ENCODE peak calls at places on chromosomes 3 and 15, in nine cellular contexts. F, E, A, Z, X, P, I, V and H are unnamed samples.

GRCh38 chr15:80695099-80695910 is at the start of gene ABHD17C:
- DNase-seq in F (peak), E (peak), A (peak), Z (peak), X (peak), P (peak), I (peak), V (no peak), H (peak)

GRCh38 chr3:127455541-127456450 is 134.7 kb downstream of the TPRA1 start:
- DNase-seq in F (peak), E (peak), A (peak), Z (peak), X (peak), P (peak), I (peak), V (no peak), H (no peak)

GRCh38 chr15:46416544-46416943 is 781.7 kb downstream of the SQOR start:
- DNase-seq in F (no peak), E (no peak), A (peak), Z (no peak), X (no peak), P (no peak), I (no peak), V (no peak), H (no peak)

GRCh38 chr3:155202626-155203025 is 90.9 kb downstream of the STRIT1 start:
- DNase-seq in F (no peak), E (no peak), A (peak), Z (no peak), X (no peak), P (no peak), I (no peak), V (no peak), H (no peak)

GRCh38 chr3:128369106-128369708 is 97.5 kb downstream of the DNAJB8 start:
- DNase-seq in F (no peak), E (no peak), A (no peak), Z (no peak), X (no peak), P (no peak), I (no peak), V (no peak), H (no peak)

GRCh38 chr3:10198761-10199688 is 34.3 kb downstream of the IRAK2 start:
- DNase-seq in F (no peak), E (peak), A (peak), Z (peak), X (peak), P (no peak), I (peak), V (peak), H (peak)

GRCh38 chr15:67241132-67241855 is 13.2 kb downstream of the AAGAB start:
- DNase-seq in F (no peak), E (peak), A (no peak), Z (no peak), X (no peak), P (no peak), I (peak), V (no peak), H (no peak)

GRCh38 chr3:71243230-71243629 is 340.3 kb downstream of the FOXP1 start:
- DNase-seq in F (no peak), E (no peak), A (no peak), Z (no peak), X (no peak), P (no peak), I (no peak), V (no peak), H (no peak)

GRCh38 chr15:31498756-31499155 is 172.1 kb downstream of the KLF13 start:
- DNase-seq in F (no peak), E (no peak), A (no peak), Z (no peak), X (no peak), P (no peak), I (no peak), V (no peak), H (no peak)

GRCh38 chr3:141686477-141687280 is 51.4 kb upstream of the RNF7 start:
- DNase-seq in F (no peak), E (no peak), A (peak), Z (no peak), X (peak), P (peak), I (peak), V (peak), H (no peak)

GRCh38 chr3:67601919-67602608 is 52.3 kb downstream of the SUCLG2 start:
- DNase-seq in F (no peak), E (no peak), A (no peak), Z (no peak), X (no peak), P (no peak), I (no peak), V (no peak), H (no peak)

GRCh38 chr3:30951806-30952205 is 57.3 kb upstream of the GADL1 start:
- DNase-seq in F (no peak), E (no peak), A (no peak), Z (no peak), X (no peak), P (no peak), I (no peak), V (no peak), H (no peak)

GRCh38 chr3:141123677-141124410 is 72.7 kb downstream of the SPSB4 start:
- DNase-seq in F (peak), E (no peak), A (no peak), Z (no peak), X (no peak), P (no peak), I (no peak), V (no peak), H (no peak)

GRCh38 chr15:71325461-71325860 is 210.2 kb downstream of the THSD4 start:
- DNase-seq in F (no peak), E (no peak), A (peak), Z (no peak), X (no peak), P (no peak), I (no peak), V (no peak), H (no peak)

GRCh38 chr3:28476194-28476593 is 127.6 kb upstream of the AZI2 start:
- DNase-seq in F (peak), E (peak), A (peak), Z (no peak), X (no peak), P (no peak), I (no peak), V (peak), H (no peak)

GRCh38 chr3:8856721-8857120 is 87.3 kb upstream of the OXTR start:
- DNase-seq in F (no peak), E (no peak), A (no peak), Z (no peak), X (no peak), P (no peak), I (no peak), V (no peak), H (no peak)

GRCh38 chr3:69855436-69856162 is 116.3 kb downstream of the MITF start:
- DNase-seq in F (peak), E (no peak), A (peak), Z (no peak), X (no peak), P (no peak), I (no peak), V (no peak), H (no peak)

GRCh38 chr15:58465866-58466517 is 34.2 kb downstream of the LIPC start:
- DNase-seq in F (no peak), E (no peak), A (no peak), Z (no peak), X (no peak), P (no peak), I (no peak), V (no peak), H (no peak)

GRCh38 chr3:52162250-52162872 is 8.1 kb upstream of the POC1A start:
- DNase-seq in F (no peak), E (no peak), A (no peak), Z (no peak), X (no peak), P (peak), I (no peak), V (no peak), H (no peak)

GRCh38 chr15:38536201-38536676 is 28.4 kb downstream of the RASGRP1 start:
- DNase-seq in F (no peak), E (no peak), A (peak), Z (no peak), X (no peak), P (peak), I (no peak), V (peak), H (no peak)

GRCh38 chr15:82081904-82082810 is 36.3 kb upstream of the MEX3B start:
- DNase-seq in F (no peak), E (no peak), A (peak), Z (no peak), X (no peak), P (no peak), I (no peak), V (peak), H (no peak)

GRCh38 chr3:164460851-164461250 is 617.4 kb downstream of the SI start:
- DNase-seq in F (no peak), E (no peak), A (peak), Z (no peak), X (no peak), P (no peak), I (no peak), V (no peak), H (no peak)

GRCh38 chr3:106435899-106436453 is 567.2 kb upstream of the CBLB start:
- DNase-seq in F (no peak), E (no peak), A (no peak), Z (no peak), X (no peak), P (no peak), I (no peak), V (no peak), H (no peak)
- TF ChIP-seq CTCF in F (no peak), E (no peak), A (no peak), Z (no peak), X (no peak), P (no peak), I (no peak), V (no peak), H (peak)

GRCh38 chr3:32004111-32004790 is 22.7 kb downstream of the ZNF860 start:
- DNase-seq in F (no peak), E (no peak), A (no peak), Z (no peak), X (no peak), P (no peak), I (no peak), V (no peak), H (no peak)
- TF ChIP-seq CTCF in F (no peak), E (no peak), A (no peak), Z (no peak), X (no peak), P (no peak), I (no peak), V (peak), H (no peak)

GRCh38 chr3:186220886-186221285 is 112.0 kb upstream of the ETV5 start:
- DNase-seq in F (no peak), E (no peak), A (no peak), Z (no peak), X (peak), P (no peak), I (no peak), V (no peak), H (no peak)
- TF ChIP-seq CTCF in F (no peak), E (no peak), A (no peak), Z (no peak), X (no peak), P (no peak), I (no peak), V (no peak), H (no peak)

GRCh38 chr3:15329058-15330005 is 3.1 kb downstream of the SH3BP5 start:
- DNase-seq in F (no peak), E (no peak), A (no peak), Z (no peak), X (no peak), P (peak), I (no peak), V (no peak), H (no peak)

GRCh38 chr3:15332405-15333098 is at the start of gene SH3BP5:
- DNase-seq in F (peak), E (peak), A (peak), Z (peak), X (peak), P (peak), I (peak), V (no peak), H (peak)

GRCh38 chr3:15331606-15332404 is 581 bp downstream of the SH3BP5 start:
- DNase-seq in F (no peak), E (peak), A (no peak), Z (peak), X (peak), P (peak), I (peak), V (no peak), H (peak)

GRCh38 chr3:15330031-15330596 is 2.3 kb downstream of the SH3BP5 start:
- DNase-seq in F (no peak), E (no peak), A (no peak), Z (no peak), X (no peak), P (peak), I (no peak), V (no peak), H (no peak)

DNA sequence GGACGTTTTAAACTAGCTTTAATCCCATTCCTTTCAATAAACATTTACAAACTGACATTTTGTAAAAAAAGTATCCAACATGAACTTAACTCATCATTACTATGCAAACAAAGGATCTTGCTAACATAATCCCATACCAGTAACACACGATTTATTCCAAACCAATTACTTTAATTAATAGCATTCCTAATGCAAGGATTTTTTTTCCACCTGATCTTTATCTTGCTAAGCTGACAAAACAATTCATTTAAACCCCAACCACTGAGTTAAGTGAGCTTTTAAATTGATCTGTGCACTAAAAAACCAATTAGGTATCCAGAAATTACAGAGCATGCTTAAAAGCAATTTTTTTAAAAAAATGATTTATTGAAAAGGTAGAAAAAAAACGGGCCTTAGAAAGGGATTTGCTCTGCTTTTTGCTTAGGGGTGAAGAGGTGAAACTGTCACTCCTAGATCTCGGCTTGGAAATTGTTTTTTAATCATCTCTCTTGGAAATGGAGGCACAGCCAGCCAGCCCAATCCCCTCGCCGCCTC is 1.2 kb downstream of the SH3BP5 start:
- DNase-seq in F (no peak), E (no peak), A (no peak), Z (no peak), X (no peak), P (no peak), I (no peak), V (no peak), H (no peak)
- TF ChIP-seq CTCF in F (no peak), E (no peak), A (no peak), Z (no peak), X (no peak), P (no peak), I (no peak), V (no peak), H (no peak)

DNA sequence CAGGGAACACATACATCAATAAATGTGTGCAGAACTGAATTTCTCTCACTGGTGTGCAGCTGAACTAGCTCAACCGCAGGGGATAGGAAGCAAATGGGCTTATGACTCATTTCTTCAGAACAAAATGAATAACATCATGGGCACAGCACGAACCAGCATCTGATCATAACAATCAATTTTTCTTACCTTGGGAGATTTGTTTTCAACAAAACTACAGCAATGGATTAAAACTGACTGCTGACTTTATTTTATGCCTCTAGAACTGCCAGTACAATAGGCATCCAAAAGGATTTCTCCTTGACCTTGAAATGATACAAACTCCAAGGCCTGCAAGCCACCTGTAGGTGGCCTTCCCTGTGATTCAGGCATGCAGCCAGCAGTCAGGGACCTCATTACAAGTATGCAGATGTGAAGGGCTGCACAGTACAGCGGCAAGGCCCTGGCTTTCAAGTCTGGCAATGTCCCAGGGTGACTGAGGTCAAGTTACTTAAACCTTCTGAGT is 26.1 kb downstream of the TAMM41 start:
- DNase-seq in F (peak), E (peak), A (peak), Z (no peak), X (no peak), P (no peak), I (no peak), V (no peak), H (no peak)
- TF ChIP-seq CTCF in F (no peak), E (peak), A (peak), Z (no peak), X (no peak), P (no peak), I (peak), V (no peak), H (no peak)

DNA sequence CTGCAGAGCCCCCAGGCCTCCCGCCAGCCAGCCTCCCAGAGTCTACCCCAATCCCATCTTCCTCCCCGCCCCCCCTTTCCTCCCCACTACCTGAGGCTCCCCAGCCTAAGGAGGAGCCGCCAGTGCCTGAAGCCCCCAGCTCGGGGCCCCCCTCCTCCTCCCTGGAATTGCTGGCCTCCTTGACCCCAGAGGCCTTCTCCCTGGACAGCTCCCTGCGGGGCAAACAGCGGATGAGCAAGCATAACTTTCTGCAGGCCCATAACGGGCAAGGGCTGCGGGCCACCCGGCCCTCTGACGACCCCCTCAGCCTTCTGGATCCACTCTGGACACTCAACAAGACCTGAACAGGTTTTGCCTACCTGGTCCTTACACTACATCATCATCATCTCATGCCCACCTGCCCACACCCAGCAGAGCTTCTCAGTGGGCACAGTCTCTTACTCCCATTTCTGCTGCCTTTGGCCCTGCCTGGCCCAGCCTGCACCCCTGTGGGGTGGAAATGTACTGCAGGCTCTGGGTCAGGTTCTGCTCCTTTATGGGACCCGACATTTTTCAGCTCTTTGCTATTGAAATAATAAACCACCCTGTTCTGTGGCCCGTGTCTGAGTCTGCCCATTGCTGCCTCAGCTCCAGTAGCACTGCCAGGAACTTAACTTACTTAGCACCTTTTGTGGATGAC is 32.2 kb downstream of the PTPN23 start:
- DNase-seq in F (no peak), E (peak), A (no peak), Z (no peak), X (no peak), P (no peak), I (no peak), V (no peak), H (no peak)
- TF ChIP-seq CTCF in F (peak), E (no peak), A (peak), Z (no peak), X (no peak), P (no peak), I (no peak), V (no peak), H (no peak)

GRCh38 chr3:188362405-188362831 is 208.5 kb downstream of the LPP start:
- DNase-seq in F (no peak), E (no peak), A (peak), Z (no peak), X (no peak), P (no peak), I (no peak), V (peak), H (no peak)
- TF ChIP-seq CTCF in F (peak), E (no peak), A (peak), Z (no peak), X (no peak), P (no peak), I (no peak), V (peak), H (no peak)

DNA sequence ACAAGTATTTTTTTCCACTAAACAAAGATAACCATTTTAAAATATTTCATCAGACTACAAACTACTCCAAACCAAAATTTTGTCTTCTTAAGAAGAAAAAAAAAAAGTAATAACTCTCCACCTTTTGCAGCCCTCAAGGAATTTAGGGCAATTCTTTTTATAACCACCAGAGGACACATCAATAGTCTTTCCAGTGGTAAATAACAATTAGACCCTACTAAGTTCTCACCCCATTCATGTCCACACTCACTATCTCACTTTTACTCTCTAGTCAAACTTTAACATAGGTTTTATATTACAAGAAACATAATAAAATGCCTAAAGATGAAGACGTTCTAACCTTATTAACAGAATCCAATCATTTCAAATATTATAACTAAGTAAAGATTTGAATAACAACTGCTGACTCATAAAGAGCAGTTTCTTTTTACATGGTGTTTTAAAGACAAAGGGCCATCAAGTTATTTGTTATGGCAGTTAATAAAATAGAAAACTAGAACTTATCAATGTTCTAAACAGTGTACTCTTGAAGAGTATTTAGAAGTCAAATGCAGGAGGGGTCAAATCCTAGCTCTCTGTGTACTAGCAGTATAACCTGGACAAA is 33.0 kb downstream of the CCDC39 start:
- DNase-seq in F (no peak), E (no peak), A (peak), Z (no peak), X (no peak), P (no peak), I (no peak), V (no peak), H (no peak)
- TF ChIP-seq CTCF in F (peak), E (no peak), A (no peak), Z (no peak), X (no peak), P (no peak), I (peak), V (no peak), H (no peak)